ENCODE peak calls at places on chromosomes 7 and 10, in nine cellular contexts. O, M, Q, X, W, Z, V, P and G are unnamed samples.

GRCh38 chr7:47453093-47454056 is 128.5 kb downstream of the TNS3 start:
- DNase-seq in O (peak; percentile 33), M (no peak), Q (no peak), X (no peak), W (peak; percentile 83), Z (no peak), V (no peak), P (no peak), G (peak; percentile 92)

GRCh38 chr10:71778071-71778470 is 4.8 kb upstream of the VSIR start:
- DNase-seq in O (no peak), M (no peak), Q (no peak), X (no peak), W (no peak), Z (no peak), V (no peak), P (no peak), G (no peak)

GRCh38 chr10:132891994-132892393 is 50.4 kb downstream of the CFAP46 start:
- DNase-seq in O (no peak), M (no peak), Q (no peak), X (no peak), W (no peak), Z (no peak), V (no peak), P (no peak), G (no peak)

GRCh38 chr7:13792208-13792607 is 197.3 kb downstream of the ETV1 start:
- DNase-seq in O (no peak), M (no peak), Q (no peak), X (no peak), W (no peak), Z (no peak), V (no peak), P (no peak), G (no peak)

GRCh38 chr7:39750253-39750994 is 127.1 kb downstream of the RALA start:
- DNase-seq in O (no peak), M (no peak), Q (no peak), X (no peak), W (no peak), Z (no peak), V (no peak), P (no peak), G (no peak)

GRCh38 chr10:70232155-70232858 is 922 bp downstream of the PPA1 start:
- DNase-seq in O (peak; percentile 61), M (peak; percentile 50), Q (peak; percentile 26), X (peak; percentile 12), W (peak; percentile 33), Z (no peak), V (no peak), P (peak; percentile 55), G (no peak)

GRCh38 chr10:97454330-97455036 is 8.5 kb downstream of the ZDHHC16 start:
- DNase-seq in O (no peak), M (no peak), Q (no peak), X (no peak), W (no peak), Z (no peak), V (no peak), P (no peak), G (no peak)

GRCh38 chr7:157405501-157405900 is 68.7 kb downstream of the DNAJB6 start:
- DNase-seq in O (no peak), M (no peak), Q (no peak), X (no peak), W (no peak), Z (no peak), V (no peak), P (no peak), G (no peak)

GRCh38 chr7:134432296-134433152 is 26.4 kb downstream of the AKR1B1 start:
- DNase-seq in O (peak; percentile 87), M (peak; percentile 79), Q (peak; percentile 94), X (peak; percentile 73), W (peak; percentile 91), Z (peak; percentile 57), V (peak; percentile 89), P (peak; percentile 84), G (peak; percentile 95)